ENCODE peak calls at places on chromosome 16, in four cellular contexts. O is CD8-positive, alpha-beta memory T cell; D is iPS DF 6.9; Z is CD8-positive, alpha-beta T cell. E is an unnamed sample. For H3K4me1, the result is how much of the 10 kb centered on the place peaks cover.

GRCh38 chr16:87442581-87442966 is 50.2 kb downstream of the ZCCHC14 start:
- DNase-seq in Z (no peak), D (no peak), O (no peak), E (no peak)

GRCh38 chr16:68717684-68718083 is 19.4 kb upstream of the CDH1 start:
- DNase-seq in O (no peak), D (no peak), Z (no peak), E (no peak)

GRCh38 chr16:54286330-54287017 is at the start of gene IRX3:
- DNase-seq in Z (no peak), O (no peak), D (no peak), E (peak)

GRCh38 chr16:74064120-74064735 is 232.4 kb upstream of the PSMD7 start:
- DNase-seq in Z (no peak), D (no peak), O (no peak), E (no peak)

GRCh38 chr16:825298-826061 is 24.9 kb upstream of the GNG13 start:
- DNase-seq in O (no peak), Z (no peak), D (no peak), E (no peak)

GRCh38 chr16:77213542-77214108 is 14.4 kb downstream of the SYCE1L start:
- DNase-seq in D (no peak), Z (no peak), O (no peak), E (no peak)

GRCh38 chr16:13902677-13903076 is 17.3 kb upstream of the ERCC4 start:
- DNase-seq in O (no peak), Z (no peak), D (no peak), E (no peak)

GRCh38 chr16:35749253-35750141 is 2290.1 kb downstream of the TP53TG3F start:
- DNase-seq in O (no peak), Z (no peak), D (no peak), E (no peak)

GRCh38 chr16:31148281-31148728 is 1.6 kb downstream of the PRSS36 start:
- DNase-seq in D (no peak), Z (no peak), O (no peak), E (no peak)
- H3K4me3 ChIP-seq in D (peak), Z (no peak), O (no peak), E (no peak)

DNA sequence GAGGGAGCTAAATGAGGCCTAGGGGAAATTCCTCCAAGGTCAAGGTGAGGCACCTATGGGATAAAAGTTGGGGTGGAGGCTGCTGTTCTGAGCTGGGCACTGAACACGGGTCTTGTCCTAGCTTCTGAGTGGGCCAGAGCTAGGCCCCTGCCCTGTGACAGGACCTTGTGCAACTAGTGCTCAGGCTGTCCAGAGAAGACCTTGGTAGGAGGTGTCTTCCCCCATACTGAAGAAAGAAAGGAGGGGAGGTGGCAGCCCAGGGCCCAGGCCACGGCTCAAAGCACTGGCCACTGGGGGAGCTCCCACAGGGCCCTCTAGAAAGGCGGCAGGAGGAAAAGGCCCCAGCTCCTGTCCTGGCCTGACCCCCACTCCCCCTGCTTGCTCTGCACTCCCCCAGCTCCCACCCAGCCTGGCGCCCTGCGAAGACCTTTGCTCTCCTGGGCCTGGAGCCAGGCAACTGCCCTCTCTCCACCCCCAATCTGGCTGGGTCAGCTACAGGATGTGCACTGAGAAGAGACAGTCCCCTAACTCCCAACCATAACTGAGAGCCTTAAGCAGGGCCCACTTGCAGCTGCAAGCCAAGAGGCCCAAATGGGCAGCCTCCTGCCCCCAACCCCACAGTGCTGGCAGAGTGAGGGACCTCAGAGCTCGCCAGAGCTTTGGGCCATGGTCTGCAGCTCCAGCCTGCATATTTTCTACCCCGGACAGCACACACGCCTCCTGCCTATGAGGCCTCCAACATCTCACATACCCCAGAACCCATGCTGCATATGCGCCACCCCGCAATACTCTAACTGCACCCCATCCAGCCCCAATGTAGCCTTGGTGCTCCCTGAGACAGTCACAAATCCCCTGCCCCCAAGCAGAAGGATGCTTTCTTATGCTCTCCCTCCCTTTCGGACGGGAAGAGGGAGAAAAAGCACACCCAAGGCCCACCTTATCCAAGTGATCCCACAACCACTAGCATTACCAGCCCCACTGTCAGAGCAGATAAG is 15.3 kb downstream of the HSD11B2 start:
- DNase-seq in Z (no peak), O (no peak), D (no peak), E (no peak)
- H3K4me1 ChIP-seq in Z (under half), O (under half), D (under half), E (under half)

GRCh38 chr16:71609066-71609465 is 16.9 kb upstream of the MARVELD3 start:
- DNase-seq in Z (no peak), O (no peak), D (no peak), E (peak)

GRCh38 chr16:71610447-71610846 is 15.5 kb upstream of the MARVELD3 start:
- DNase-seq in Z (no peak), O (no peak), D (no peak), E (no peak)

GRCh38 chr16:71610936-71611871 is 14.8 kb upstream of the MARVELD3 start:
- DNase-seq in Z (peak), D (peak), O (peak), E (peak)
- H3K4me3 ChIP-seq in Z (no peak), D (no peak), O (no peak), E (no peak)

GRCh38 chr16:4387769-4388168 is 16.1 kb downstream of the VASN start:
- DNase-seq in D (no peak), O (no peak), Z (no peak), E (no peak)
- H3K4me1 ChIP-seq in D (under half), O (under half), Z (under half), E (under half)

DNA sequence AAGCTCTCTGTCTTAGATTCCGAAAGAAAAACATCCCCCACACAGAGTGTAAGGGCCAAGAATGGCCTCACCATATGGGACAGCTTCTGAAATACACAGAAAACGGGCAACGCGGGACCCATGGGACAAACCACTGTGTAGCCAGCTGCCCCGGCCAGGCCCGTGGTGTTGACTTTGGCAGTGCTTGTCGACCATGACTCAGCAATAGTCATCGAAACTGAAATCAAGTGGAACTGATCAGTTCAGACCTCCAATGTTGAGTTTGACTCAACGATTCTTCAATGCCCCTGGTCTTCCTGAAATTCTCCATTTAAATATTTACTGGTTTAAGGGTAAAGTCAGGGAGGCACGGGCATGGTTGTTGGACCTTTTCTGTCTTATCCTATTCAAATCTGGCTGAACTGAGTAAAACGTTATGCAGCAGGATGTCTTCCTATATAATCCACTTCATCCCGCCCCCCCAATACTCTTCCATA is 27.5 kb downstream of the ZFHX3 start:
- DNase-seq in O (no peak), Z (no peak), D (no peak), E (no peak)
- H3K4me3 ChIP-seq in O (no peak), Z (no peak), D (no peak), E (no peak)

GRCh38 chr16:75264999-75265910 is 13.8 kb upstream of the BCAR1 start:
- DNase-seq in Z (no peak), D (no peak), O (no peak), E (no peak)
- H3K4me1 ChIP-seq in Z (under half), D (under half), O (under half), E (under half)

GRCh38 chr16:50024684-50025543 is at the start of gene CNEP1R1:
- DNase-seq in D (peak), Z (peak), O (peak), E (peak)
- H3K4me3 ChIP-seq in D (peak), Z (peak), O (peak), E (peak)

DNA sequence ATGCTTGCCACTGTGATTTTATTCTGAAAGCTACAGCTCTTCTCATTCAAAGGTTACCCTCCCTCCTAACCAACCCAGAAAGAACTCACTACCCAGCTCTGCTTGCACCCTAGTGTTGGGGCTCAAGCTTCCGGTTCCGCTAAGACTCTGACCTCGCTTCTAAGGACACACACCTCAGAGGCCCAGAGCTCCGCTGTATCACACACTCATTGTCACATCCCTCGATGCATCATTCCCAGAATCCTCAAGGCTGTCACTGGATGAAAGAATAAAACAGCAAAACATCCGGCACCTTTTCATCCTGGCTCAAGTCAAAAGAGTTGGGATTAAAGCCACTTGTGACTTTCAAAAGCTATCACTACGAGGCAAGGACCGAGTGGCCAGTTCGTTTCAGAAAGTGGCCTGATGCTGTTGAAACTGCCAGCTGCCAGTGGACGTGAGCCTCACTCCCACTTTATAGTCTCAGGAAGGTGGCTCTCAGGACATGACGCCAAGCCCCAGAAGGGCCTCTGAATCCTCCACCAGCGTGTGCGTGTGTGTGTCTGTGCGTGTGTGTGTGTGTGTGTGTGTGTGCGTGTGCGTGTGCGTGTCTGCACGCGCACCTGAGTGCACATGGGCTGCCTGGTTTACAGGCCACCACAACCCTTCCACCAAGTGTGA is 29.0 kb downstream of the ZFHX3 start:
- DNase-seq in Z (no peak), O (no peak), D (no peak), E (no peak)
- H3K4me1 ChIP-seq in Z (under half), O (under half), D (under half), E (under half)

DNA sequence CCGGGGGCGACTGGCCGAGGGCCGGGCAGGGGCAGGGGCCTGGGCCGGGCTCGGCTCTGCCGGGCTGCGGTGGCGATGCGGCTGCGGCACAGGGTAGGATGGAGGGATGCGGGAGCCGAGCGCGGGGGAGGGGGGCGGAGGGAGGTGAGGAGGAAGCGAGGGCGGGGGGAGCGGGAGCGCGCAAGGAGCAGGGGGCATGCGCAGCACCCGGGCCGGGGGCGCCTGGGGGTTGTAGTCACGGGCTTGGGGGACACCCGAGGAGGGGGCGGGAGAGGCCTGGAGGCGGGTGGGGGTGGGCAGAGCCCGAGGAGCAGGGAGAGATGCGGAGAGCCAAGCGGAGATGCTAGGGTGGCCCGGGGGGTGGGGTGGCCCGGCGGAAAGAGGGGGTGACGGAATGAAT is at the start of gene STX1B:
- DNase-seq in D (no peak), O (peak), Z (peak), E (no peak)
- H3K4me3 ChIP-seq in D (peak), O (peak), Z (peak), E (peak)

E was measured in HAP-1.